ENCODE peak calls at places on chromosomes 4 and X, in nine cellular contexts. One of them, this sample, is unnamed.

GRCh38 chr4:14924945-14925344 is 77.3 kb upstream of the CPEB2 start:
- DNase-seq in neural progenitor cell: no peak
- DNase-seq in stromal cell of bone marrow: no peak
- DNase-seq in mesothelial cell of epicardium: no peak
- DNase-seq in GM20000: no peak
- DNase-seq in hippocampal formation: no peak
- DNase-seq in stimulated activated CD8-positive, alpha-beta memory T cell treated with anti-CD3 and anti-CD28 coated beads, Interleukin-15, amount 100 ng/mL, for 4 hours: no peak
- DNase-seq in gastrocnemius medialis: no peak
- DNase-seq in RKO: no peak
- DNase-seq in this sample: no peak

GRCh38 chrX:149757206-149758067 is 16.4 kb upstream of the HSFX1 start:
- DNase-seq in neural progenitor cell: no peak
- DNase-seq in stromal cell of bone marrow: no peak
- DNase-seq in mesothelial cell of epicardium: no peak
- DNase-seq in GM20000: no peak
- DNase-seq in hippocampal formation: no peak
- DNase-seq in stimulated activated CD8-positive, alpha-beta memory T cell treated with anti-CD3 and anti-CD28 coated beads, Interleukin-15, amount 100 ng/mL, for 4 hours: no peak
- DNase-seq in gastrocnemius medialis: no peak
- DNase-seq in RKO: no peak
- DNase-seq in this sample: no peak

GRCh38 chrX:111035256-111035655 is 60.7 kb upstream of the PAK3 start:
- DNase-seq in neural progenitor cell: peak
- DNase-seq in stromal cell of bone marrow: no peak
- DNase-seq in mesothelial cell of epicardium: no peak
- DNase-seq in GM20000: no peak
- DNase-seq in hippocampal formation: no peak
- DNase-seq in stimulated activated CD8-positive, alpha-beta memory T cell treated with anti-CD3 and anti-CD28 coated beads, Interleukin-15, amount 100 ng/mL, for 4 hours: no peak
- DNase-seq in gastrocnemius medialis: no peak
- DNase-seq in RKO: no peak
- DNase-seq in this sample: no peak

GRCh38 chrX:292900-293897 is 12.0 kb downstream of the PLCXD1 start:
- DNase-seq in neural progenitor cell: no peak
- DNase-seq in stromal cell of bone marrow: no peak
- DNase-seq in mesothelial cell of epicardium: no peak
- DNase-seq in GM20000: no peak
- DNase-seq in hippocampal formation: no peak
- DNase-seq in stimulated activated CD8-positive, alpha-beta memory T cell treated with anti-CD3 and anti-CD28 coated beads, Interleukin-15, amount 100 ng/mL, for 4 hours: no peak
- DNase-seq in gastrocnemius medialis: peak
- DNase-seq in RKO: no peak
- DNase-seq in this sample: no peak

GRCh38 chrX:56986138-56986537 is 9.2 kb downstream of the SPIN3 start:
- DNase-seq in neural progenitor cell: no peak
- DNase-seq in stromal cell of bone marrow: no peak
- DNase-seq in mesothelial cell of epicardium: no peak
- DNase-seq in GM20000: no peak
- DNase-seq in hippocampal formation: no peak
- DNase-seq in stimulated activated CD8-positive, alpha-beta memory T cell treated with anti-CD3 and anti-CD28 coated beads, Interleukin-15, amount 100 ng/mL, for 4 hours: no peak
- DNase-seq in gastrocnemius medialis: no peak
- DNase-seq in RKO: no peak
- DNase-seq in this sample: no peak

GRCh38 chrX:46642145-46642544 is 68.6 kb downstream of the CHST7 start:
- DNase-seq in neural progenitor cell: peak
- DNase-seq in stromal cell of bone marrow: no peak
- DNase-seq in mesothelial cell of epicardium: no peak
- DNase-seq in GM20000: no peak
- DNase-seq in hippocampal formation: no peak
- DNase-seq in stimulated activated CD8-positive, alpha-beta memory T cell treated with anti-CD3 and anti-CD28 coated beads, Interleukin-15, amount 100 ng/mL, for 4 hours: no peak
- DNase-seq in gastrocnemius medialis: no peak
- DNase-seq in RKO: peak
- DNase-seq in this sample: no peak

GRCh38 chr4:1081689-1082040 is 31.7 kb downstream of the RNF212 start:
- DNase-seq in neural progenitor cell: no peak
- DNase-seq in stromal cell of bone marrow: peak
- DNase-seq in mesothelial cell of epicardium: no peak
- DNase-seq in GM20000: no peak
- DNase-seq in hippocampal formation: no peak
- DNase-seq in stimulated activated CD8-positive, alpha-beta memory T cell treated with anti-CD3 and anti-CD28 coated beads, Interleukin-15, amount 100 ng/mL, for 4 hours: no peak
- DNase-seq in gastrocnemius medialis: no peak
- DNase-seq in RKO: peak
- DNase-seq in this sample: no peak

GRCh38 chrX:96979766-96980165 is 96.1 kb downstream of the RPA4 start:
- DNase-seq in neural progenitor cell: peak
- DNase-seq in stromal cell of bone marrow: no peak
- DNase-seq in mesothelial cell of epicardium: no peak
- DNase-seq in GM20000: no peak
- DNase-seq in hippocampal formation: no peak
- DNase-seq in stimulated activated CD8-positive, alpha-beta memory T cell treated with anti-CD3 and anti-CD28 coated beads, Interleukin-15, amount 100 ng/mL, for 4 hours: no peak
- DNase-seq in gastrocnemius medialis: no peak
- DNase-seq in RKO: no peak
- DNase-seq in this sample: no peak

This sample was measured in CD8-positive, alpha-beta T cell.